ENCODE peak calls at places on chromosome 7, in eight cellular contexts. Y is nucleus accumbens; H is AG08395; U is fibroblast of the aortic adventitia; W is NB4; T is stimulated activated CD4-positive, alpha-beta T cell treated with anti-CD3 and anti-CD28 coated beads, TNF-alpha, amount 100 ng/mL, for 1 hour; F is stimulated activated CD8-positive, alpha-beta memory T cell treated with anti-CD3 and anti-CD28 coated beads, Interleukin-15, amount 100 ng/mL, for 4 hours; B is NCI-H748 treated with DMSO at 0.1 percent for 48 hours. Q is an unnamed sample.

GRCh38 chr7:97021443-97022261 is 3.0 kb downstream of the DLX5 start:
- DNase-seq in T (no peak), U (no peak), W (no peak), H (no peak), B (no peak), F (no peak), Y (peak; percentile 53), Q (no peak)

GRCh38 chr7:129343099-129343700 is 91.0 kb upstream of the STRIP2 start:
- DNase-seq in U (peak; percentile 72), W (peak; percentile 70), Y (no peak), T (no peak), B (peak; percentile 34), F (no peak), H (peak; percentile 56), Q (no peak)

GRCh38 chr7:31493714-31494181 is 20.1 kb upstream of the ITPRID1 start:
- DNase-seq in W (peak; percentile 66), U (peak; percentile 8), H (no peak), B (no peak), T (no peak), Y (no peak), F (no peak), Q (no peak)

GRCh38 chr7:81776159-81776558 is 6.3 kb upstream of the HGF start:
- DNase-seq in U (no peak), H (peak; percentile 13), B (no peak), W (peak; percentile 72), Y (no peak), T (no peak), F (no peak), Q (peak; percentile 71)

GRCh38 chr7:130276796-130277762 is 10.4 kb downstream of the CPA2 start:
- DNase-seq in F (no peak), U (peak; percentile 66), H (peak; percentile 69), Y (peak; percentile 31), W (no peak), T (no peak), B (no peak), Q (no peak)

GRCh38 chr7:129990403-129991192 is 37.8 kb upstream of the UBE2H start:
- DNase-seq in W (peak; percentile 21), U (peak; percentile 18), F (no peak), Y (no peak), T (no peak), H (peak; percentile 18), B (no peak), Q (no peak)

GRCh38 chr7:70189261-70189660 is 591.0 kb downstream of the AUTS2 start:
- DNase-seq in U (peak; percentile 8), H (peak; percentile 28), T (no peak), Y (no peak), B (no peak), W (no peak), F (no peak), Q (no peak)

GRCh38 chr7:14754631-14755030 is 147.9 kb downstream of the DGKB start:
- DNase-seq in H (peak; percentile 13), U (peak; percentile 45), Y (no peak), B (peak; percentile 80), T (no peak), F (no peak), W (no peak), Q (no peak)

GRCh38 chr7:84258628-84259027 is 64.0 kb upstream of the SEMA3A start:
- DNase-seq in F (no peak), W (no peak), U (peak; percentile 86), H (peak; percentile 32), T (no peak), B (no peak), Y (no peak), Q (no peak)

GRCh38 chr7:81053623-81054022 is 134.8 kb upstream of the SEMA3C start:
- DNase-seq in T (no peak), W (no peak), Y (no peak), F (no peak), H (no peak), B (no peak), U (no peak), Q (no peak)

GRCh38 chr7:80659120-80660055 is 20.9 kb downstream of the CD36 start:
- DNase-seq in Y (no peak), B (peak; percentile 48), U (peak; percentile 66), H (peak; percentile 48), T (no peak), W (peak; percentile 70), F (no peak), Q (no peak)

GRCh38 chr7:27434729-27435400 is 192.3 kb downstream of the EVX1 start:
- DNase-seq in Y (no peak), T (no peak), F (no peak), B (no peak), H (no peak), W (no peak), U (no peak), Q (no peak)

GRCh38 chr7:44748042-44748947 is at the start of gene ZMIZ2:
- DNase-seq in B (peak; percentile 80), W (peak; percentile 93), T (peak; percentile 94), F (peak; percentile 82), U (peak; percentile 82), H (peak; percentile 98), Y (peak; percentile 94), Q (peak; percentile 69)

GRCh38 chr7:46764100-46764941 is 817.6 kb downstream of the TNS3 start:
- DNase-seq in Y (no peak), F (no peak), B (no peak), W (no peak), U (peak; percentile 98), H (peak; percentile 88), T (no peak), Q (no peak)

GRCh38 chr7:131182446-131183075 is 145.1 kb upstream of the MKLN1 start:
- DNase-seq in B (no peak), Y (no peak), W (no peak), T (no peak), U (no peak), H (no peak), F (no peak), Q (no peak)

GRCh38 chr7:105826143-105826542 is 50.3 kb downstream of the ATXN7L1 start:
- DNase-seq in U (peak; percentile 85), B (no peak), W (no peak), T (no peak), H (peak; percentile 53), F (no peak), Y (no peak), Q (no peak)

GRCh38 chr7:43274752-43275151 is 162.3 kb downstream of the HECW1 start:
- DNase-seq in T (no peak), U (no peak), W (no peak), Y (no peak), F (no peak), H (no peak), B (no peak), Q (no peak)

GRCh38 chr7:44131173-44132009 is 8.0 kb upstream of the POLD2 start:
- DNase-seq in W (peak; percentile 64), B (no peak), U (no peak), H (no peak), F (no peak), T (no peak), Y (no peak), Q (no peak)

GRCh38 chr7:44515595-44516268 is 25.3 kb upstream of the NUDCD3 start:
- DNase-seq in T (no peak), H (no peak), U (no peak), B (no peak), W (no peak), Y (no peak), F (no peak), Q (no peak)

GRCh38 chr7:157622408-157623221 is 285.8 kb downstream of the DNAJB6 start:
- DNase-seq in U (no peak), H (no peak), W (peak; percentile 65), F (no peak), T (no peak), B (no peak), Y (no peak), Q (no peak)

GRCh38 chr7:73966941-73967831 is 60.8 kb upstream of the ELN start:
- DNase-seq in T (no peak), W (no peak), U (no peak), Y (no peak), B (no peak), F (no peak), H (no peak), Q (no peak)

GRCh38 chr7:155813791-155814568 is 1.7 kb upstream of the SHH start:
- DNase-seq in H (no peak), U (no peak), B (no peak), Y (no peak), F (no peak), W (no peak), T (no peak), Q (no peak)

GRCh38 chr7:142445019-142445686 is 187.3 kb upstream of the PRSS58 start:
- DNase-seq in Y (no peak), H (no peak), B (no peak), F (no peak), W (peak; percentile 52), U (no peak), T (no peak), Q (peak; percentile 24)

GRCh38 chr7:30321992-30322637 is 37.7 kb downstream of the ZNRF2 start:
- DNase-seq in F (no peak), Y (no peak), T (no peak), H (peak; percentile 41), B (no peak), U (peak; percentile 48), W (peak; percentile 77), Q (peak; percentile 63)

GRCh38 chr7:69245646-69246045 is 352.6 kb upstream of the AUTS2 start:
- DNase-seq in U (peak; percentile 1), W (no peak), F (no peak), H (no peak), B (no peak), T (no peak), Y (peak; percentile 10), Q (no peak)

GRCh38 chr7:133290676-133291332 is 37.9 kb downstream of the EXOC4 start:
- DNase-seq in Y (no peak), U (peak; percentile 25), W (no peak), T (no peak), F (no peak), B (no peak), H (no peak), Q (no peak)

GRCh38 chr7:55111007-55111406 is 92.2 kb downstream of the EGFR start:
- DNase-seq in W (no peak), H (peak; percentile 64), B (no peak), F (no peak), Y (peak; percentile 34), T (no peak), U (peak; percentile 85), Q (no peak)

GRCh38 chr7:17090751-17091150 is 207.7 kb upstream of the AHR start:
- DNase-seq in Y (no peak), H (peak; percentile 81), T (no peak), W (no peak), B (no peak), U (peak; percentile 79), F (no peak), Q (no peak)

Q was measured in GF-D8.